ENCODE peak calls at places on chromosomes 3 and 15, in five cellular contexts. U is upper lobe of right lung, K is fibroblast of mammary gland, R is transverse colon, B is AG04450. H is an unnamed sample.

GRCh38 chr3:180183346-180183745 is 146.6 kb upstream of the PEX5L start:
- DNase-seq in U (no peak), K (no peak), R (no peak), B (no peak), H (no peak)

GRCh38 chr3:28576590-28577220 is 228.1 kb upstream of the AZI2 start:
- DNase-seq in U (no peak), K (no peak), R (no peak), B (no peak), H (no peak)

GRCh38 chr15:91186892-91187644 is 87.0 kb downstream of the SV2B start:
- DNase-seq in U (no peak), K (peak), R (no peak), B (no peak), H (no peak)

GRCh38 chr3:170966495-170966894 is 58.1 kb upstream of the EIF5A2 start:
- DNase-seq in U (no peak), K (no peak), R (no peak), B (no peak), H (no peak)

GRCh38 chr3:197942956-197943556 is 6.9 kb upstream of the RPL35A start:
- DNase-seq in U (no peak), K (peak), R (no peak), B (no peak), H (no peak)

GRCh38 chr15:97319316-97319715 is 641.2 kb upstream of the ARRDC4 start:
- DNase-seq in U (no peak), K (no peak), R (no peak), B (no peak), H (no peak)

GRCh38 chr15:64702816-64703631 is 72.4 kb downstream of the RBPMS2 start:
- DNase-seq in U (peak), K (peak), R (peak), B (peak), H (peak)

GRCh38 chr3:195556390-195556789 is 13.3 kb upstream of the PPP1R2 start:
- DNase-seq in U (no peak), K (peak), R (peak), B (no peak), H (no peak)

DNA sequence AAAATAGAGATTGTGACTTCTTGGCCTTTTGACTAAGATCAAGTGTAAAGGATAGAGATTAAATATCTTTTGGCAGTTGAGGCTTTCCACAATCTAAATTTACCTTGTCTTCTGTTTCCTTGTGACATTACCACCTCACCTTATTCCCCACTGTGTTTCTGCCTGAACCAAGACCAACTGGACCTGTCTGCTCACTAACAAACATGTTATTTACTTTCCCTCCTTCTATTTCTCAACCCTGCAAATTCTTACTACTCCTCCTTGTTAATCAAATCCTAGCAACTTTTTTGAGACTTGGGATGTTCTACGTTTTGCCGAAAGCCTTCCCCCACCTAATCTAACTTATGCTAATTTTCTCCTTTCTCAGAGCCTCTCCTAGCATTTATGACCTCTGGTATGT is 7.4 kb upstream of the CCNL1 start:
- DNase-seq in U (no peak), K (no peak), R (no peak), B (no peak), H (no peak)
- H3K4me3 ChIP-seq in U (no peak), K (no peak), R (no peak), B (no peak), H (no peak)

GRCh38 chr15:81152339-81152738 is 18.3 kb downstream of the CFAP161 start:
- DNase-seq in U (no peak), K (no peak), R (no peak), B (no peak), H (no peak)
- TF ChIP-seq CTCF in U (no peak), K (no peak), R (no peak), B (peak), H (no peak)

GRCh38 chr3:114213669-114214541 is 23.5 kb downstream of the ZNF80 start:
- DNase-seq in U (no peak), K (peak), R (peak), B (peak), H (peak)
- H3K4me3 ChIP-seq in U (peak), K (peak), R (no peak), B (peak), H (peak)

DNA sequence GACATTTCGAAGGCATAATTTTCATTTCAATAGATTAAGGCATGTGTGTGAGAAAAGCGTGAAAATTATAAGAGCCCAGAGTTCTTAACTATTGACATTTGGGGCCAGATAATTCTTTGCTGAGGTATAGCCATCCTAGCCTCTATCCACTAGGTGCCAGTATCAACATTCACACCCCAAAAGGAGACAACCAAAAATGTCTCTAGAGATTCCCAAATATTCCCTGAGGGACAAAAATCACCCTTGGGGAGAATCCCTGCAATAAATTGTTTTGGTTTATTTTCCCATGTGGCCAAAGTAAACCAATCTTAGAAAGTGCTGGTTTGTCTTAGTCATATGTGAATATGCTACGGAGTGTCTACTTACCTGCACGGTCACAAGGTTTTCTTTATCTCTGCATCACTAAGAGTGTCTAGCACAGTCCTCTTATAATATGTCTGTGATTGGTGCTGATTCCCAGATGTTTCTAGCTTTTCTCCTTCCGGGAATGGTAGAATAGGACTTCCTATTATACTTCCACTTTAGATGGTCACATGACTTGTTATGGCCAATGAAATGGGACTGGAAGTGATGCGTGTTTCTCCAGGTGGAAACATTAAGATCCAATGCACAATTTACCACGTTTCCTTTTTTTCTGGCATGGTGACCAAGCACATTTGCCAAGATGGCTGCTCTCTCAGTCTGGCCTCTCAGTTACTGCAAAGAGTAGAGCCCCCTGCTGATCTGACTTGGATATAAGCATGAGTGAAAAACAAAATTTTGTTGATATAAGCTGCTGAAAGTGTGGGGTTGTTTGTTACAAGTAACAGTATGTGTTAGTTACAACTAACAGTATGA is 8.0 kb upstream of the KBTBD8 start:
- DNase-seq in U (no peak), K (peak), R (no peak), B (no peak), H (no peak)
- TF ChIP-seq CTCF in U (peak), K (peak), R (no peak), B (peak), H (no peak)

DNA sequence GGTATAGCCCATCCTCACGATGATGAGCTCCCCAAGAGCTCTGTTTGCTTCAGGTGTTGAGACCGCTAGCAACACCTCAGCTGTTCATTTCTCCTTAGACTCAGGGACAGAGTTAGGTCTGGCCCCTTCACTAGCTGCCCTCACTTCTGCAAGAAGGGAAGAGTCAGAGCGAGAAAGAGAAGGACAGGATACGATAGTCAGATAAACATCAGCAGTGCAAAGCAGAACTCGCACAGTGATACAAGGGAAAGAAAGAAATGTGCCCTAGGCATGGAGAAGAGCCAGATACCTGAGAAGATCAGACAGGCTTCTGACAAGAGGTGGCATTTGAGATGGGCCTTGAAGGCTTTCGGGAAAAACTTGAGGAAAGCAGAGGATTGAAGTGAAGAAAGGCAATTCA is 106.2 kb downstream of the PGPEP1L start:
- DNase-seq in U (no peak), K (no peak), R (no peak), B (no peak), H (no peak)
- H3K4me3 ChIP-seq in U (no peak), K (no peak), R (no peak), B (no peak), H (no peak)

GRCh38 chr15:44426975-44427755 is at the start of gene CTDSPL2:
- DNase-seq in U (peak), K (peak), R (peak), B (peak), H (peak)

GRCh38 chr15:44427756-44428724 is 611 bp downstream of the CTDSPL2 start:
- DNase-seq in U (no peak), K (peak), R (peak), B (no peak), H (no peak)
- TF ChIP-seq CTCF in U (no peak), K (no peak), R (no peak), B (no peak), H (no peak)

DNA sequence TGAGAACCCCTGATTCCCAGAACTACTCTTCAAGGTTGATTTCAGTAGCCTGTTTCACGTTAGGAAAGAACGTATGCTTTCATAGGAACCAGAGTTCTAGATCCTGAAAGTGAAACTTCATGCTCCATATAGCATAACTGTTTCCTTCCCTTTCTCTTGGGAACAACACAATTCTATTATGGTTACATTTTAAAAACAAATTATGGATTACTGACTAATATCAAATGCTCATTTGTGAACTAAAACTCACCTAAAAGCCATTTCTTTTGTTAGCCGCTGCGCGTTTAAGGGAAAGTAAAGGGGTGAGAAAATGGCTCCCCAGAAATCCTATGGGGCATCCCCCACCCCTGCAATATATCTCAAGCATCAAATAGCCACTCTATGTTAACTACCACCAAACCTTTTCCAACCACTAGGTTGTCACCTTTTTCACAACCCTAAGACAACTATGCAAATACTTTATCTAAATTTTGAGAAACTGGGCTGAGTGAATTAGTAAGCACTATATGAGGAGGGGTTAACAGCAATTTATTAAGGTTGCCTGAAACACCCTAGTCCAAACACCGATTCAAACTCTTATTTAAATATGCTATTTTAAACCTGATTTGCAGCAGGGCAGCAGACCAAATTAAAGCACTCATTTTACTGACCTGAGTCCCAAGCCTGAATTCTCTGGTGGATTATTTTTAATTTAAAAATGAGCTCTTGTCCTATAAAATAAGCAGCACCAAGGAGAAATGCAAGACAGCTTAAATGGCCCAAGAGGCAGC is 2.4 kb downstream of the SIAH2 start:
- DNase-seq in U (no peak), K (no peak), R (no peak), B (no peak), H (no peak)
- H3K4me3 ChIP-seq in U (peak), K (peak), R (no peak), B (peak), H (peak)

DNA sequence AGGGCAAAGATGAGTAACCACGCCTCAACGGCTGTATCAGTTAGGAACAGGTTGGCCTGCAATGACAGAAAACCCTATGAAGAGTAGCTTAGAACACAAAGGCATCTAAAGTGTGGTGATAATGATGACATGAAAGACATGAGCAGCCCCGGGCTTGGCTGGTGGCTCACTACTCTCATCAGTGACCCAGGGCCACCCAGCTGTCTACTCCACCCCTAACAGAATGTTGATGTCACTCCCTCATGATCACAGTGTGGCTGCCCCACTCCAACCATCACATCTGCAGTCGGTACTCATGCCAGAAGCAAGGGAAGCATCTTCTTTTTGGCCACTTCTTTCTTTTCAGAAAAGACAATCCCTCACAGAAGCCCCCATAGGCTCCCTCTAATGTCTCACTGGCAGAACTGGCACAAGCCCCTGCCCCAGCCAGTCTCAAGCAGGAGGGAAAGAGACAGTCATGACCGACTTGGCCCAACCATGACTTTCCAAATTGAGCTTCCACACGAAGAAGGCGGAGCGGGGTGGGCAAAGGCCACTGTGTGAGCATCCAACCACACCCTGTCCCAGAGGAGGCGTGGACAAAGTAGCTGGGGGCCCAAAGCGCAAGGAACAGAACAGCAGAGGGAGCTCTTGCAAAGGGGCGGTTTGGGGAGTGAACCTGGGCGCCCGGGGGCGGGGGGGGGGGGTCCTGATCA is 72.0 kb upstream of the IQSEC1 start:
- DNase-seq in U (peak), K (no peak), R (peak), B (no peak), H (no peak)
- TF ChIP-seq CTCF in U (no peak), K (no peak), R (no peak), B (no peak), H (no peak)

H was measured in AG04449.